ENCODE peak calls at places on chromosomes 11 and 22, in seven cellular contexts. M is A549, H is K562, L is HepG2, O is H1, E is SK-N-SH, T is GM12878. Z is an unnamed sample.

GRCh38 chr22:22881116-22882032 is 6.2 kb upstream of the IGLL5 start:
- DNase-seq in E (peak), H (peak), L (no peak), O (no peak), M (no peak), T (no peak), Z (no peak)

GRCh38 chr11:44971185-44971584 is 20.5 kb upstream of the TP53I11 start:
- DNase-seq in L (no peak), T (no peak), E (no peak), O (no peak), M (no peak), H (peak), Z (no peak)

GRCh38 chr11:27926981-27927481 is 180.9 kb downstream of the KIF18A start:
- DNase-seq in M (no peak), L (no peak), O (no peak), T (no peak), E (no peak), H (no peak), Z (peak)

GRCh38 chr11:45390407-45390806 is 104.3 kb upstream of the SYT13 start:
- DNase-seq in H (no peak), L (peak), T (no peak), O (no peak), E (no peak), M (no peak), Z (no peak)

GRCh38 chr22:42608481-42609361 is 6.0 kb downstream of the POLDIP3 start:
- DNase-seq in H (no peak), E (no peak), L (no peak), O (no peak), T (no peak), M (no peak), Z (peak)

GRCh38 chr11:10076458-10077141 is 217.4 kb downstream of the SBF2 start:
- DNase-seq in L (peak), E (no peak), H (peak), T (no peak), O (peak), M (peak), Z (peak)

GRCh38 chr11:117970400-117971024 is 15.7 kb upstream of the IL10RA start:
- DNase-seq in T (no peak), L (no peak), O (no peak), H (no peak), E (no peak), M (no peak), Z (no peak)

GRCh38 chr22:30320021-30320556 is 6.7 kb downstream of the TBC1D10A start:
- DNase-seq in H (no peak), O (no peak), M (no peak), E (no peak), T (no peak), L (no peak), Z (no peak)

GRCh38 chr11:118417801-118418200 is 16.4 kb downstream of the ATP5MG start:
- DNase-seq in H (no peak), T (no peak), E (no peak), L (no peak), M (no peak), O (no peak), Z (no peak)

GRCh38 chr11:88259431-88259830 is 78.1 kb downstream of the CTSC start:
- DNase-seq in H (no peak), O (no peak), E (no peak), T (no peak), L (no peak), M (no peak), Z (no peak)

GRCh38 chr11:76803811-76804600 is 20.9 kb downstream of the TSKU start:
- DNase-seq in E (no peak), H (no peak), M (peak), L (no peak), T (no peak), O (no peak), Z (peak)

GRCh38 chr11:26910192-26910591 is 83.7 kb upstream of the FIBIN start:
- DNase-seq in O (no peak), M (no peak), T (no peak), E (no peak), L (no peak), H (no peak), Z (no peak)

GRCh38 chr22:50247748-50248147 is 2.9 kb upstream of the TUBGCP6 start:
- DNase-seq in L (no peak), E (peak), T (no peak), M (no peak), H (no peak), O (no peak), Z (peak)

GRCh38 chr22:39994566-39995345 is at the start of gene FAM83F:
- DNase-seq in T (no peak), O (no peak), L (no peak), H (peak), M (no peak), E (no peak), Z (no peak)

GRCh38 chr11:134120143-134120850 is 51.4 kb downstream of the JAM3 start:
- DNase-seq in H (no peak), L (no peak), O (no peak), T (no peak), M (no peak), E (no peak), Z (peak)

GRCh38 chr11:27471588-27472397 is 797 bp downstream of the LGR4 start:
- DNase-seq in M (no peak), L (no peak), E (peak), H (peak), T (no peak), O (no peak), Z (no peak)

GRCh38 chr11:119551726-119552510 is 128.9 kb upstream of the THY1 start:
- DNase-seq in M (no peak), H (no peak), T (no peak), E (no peak), L (no peak), O (no peak), Z (no peak)

GRCh38 chr22:20239063-20239950 is 28.8 kb downstream of the RTN4R start:
- DNase-seq in M (no peak), H (peak), E (no peak), T (no peak), O (no peak), L (no peak), Z (peak)

GRCh38 chr11:2927851-2928604 is 1.2 kb downstream of the PHLDA2 start:
- DNase-seq in M (peak), E (peak), L (no peak), H (peak), O (no peak), T (no peak), Z (peak)

GRCh38 chr22:26811717-26811992 is 154.3 kb downstream of the MIAT start:
- DNase-seq in T (no peak), M (no peak), H (no peak), O (no peak), E (no peak), L (no peak), Z (no peak)

GRCh38 chr11:44758996-44759395 is 32.2 kb downstream of the TSPAN18 start:
- DNase-seq in L (no peak), O (no peak), E (no peak), H (no peak), M (no peak), T (no peak), Z (no peak)

GRCh38 chr11:104163100-104164027 is 583 bp downstream of the PDGFD start:
- DNase-seq in T (no peak), E (peak), M (peak), O (no peak), H (no peak), L (no peak), Z (peak)

GRCh38 chr11:13939952-13940610 is 22.4 kb upstream of the SPON1 start:
- DNase-seq in E (no peak), L (no peak), O (no peak), M (peak), T (no peak), H (no peak), Z (no peak)

GRCh38 chr11:34252015-34252414 is 105.8 kb downstream of the ABTB2 start:
- DNase-seq in O (no peak), E (no peak), T (no peak), L (no peak), M (no peak), H (no peak), Z (no peak)
- TF ChIP-seq RFX5 in O (no peak), E (no peak), T (no peak), L (no peak), M (no peak), H (no peak), Z (no peak)

GRCh38 chr22:38504731-38505594 is 1.1 kb downstream of the DDX17 start:
- DNase-seq in M (no peak), O (no peak), E (peak), L (peak), H (no peak), T (no peak), Z (peak)
- TF ChIP-seq RFX5 in M (no peak), O (no peak), E (no peak), L (no peak), H (no peak), T (no peak), Z (no peak)

GRCh38 chr22:38705235-38706100 is at the start of gene GTPBP1:
- DNase-seq in T (peak), H (peak), M (peak), O (peak), E (peak), L (peak), Z (peak)

GRCh38 chr22:38706101-38706884 is 549 bp downstream of the GTPBP1 start:
- DNase-seq in M (no peak), E (peak), O (no peak), L (no peak), H (peak), T (no peak), Z (peak)

GRCh38 chr22:38707984-38708383 is 2.2 kb downstream of the GTPBP1 start:
- DNase-seq in L (no peak), E (no peak), H (no peak), T (no peak), O (no peak), M (no peak), Z (no peak)

GRCh38 chr22:38706885-38707180 is 1.1 kb downstream of the GTPBP1 start:
- DNase-seq in E (no peak), O (no peak), T (no peak), L (no peak), M (no peak), H (no peak), Z (no peak)

DNA sequence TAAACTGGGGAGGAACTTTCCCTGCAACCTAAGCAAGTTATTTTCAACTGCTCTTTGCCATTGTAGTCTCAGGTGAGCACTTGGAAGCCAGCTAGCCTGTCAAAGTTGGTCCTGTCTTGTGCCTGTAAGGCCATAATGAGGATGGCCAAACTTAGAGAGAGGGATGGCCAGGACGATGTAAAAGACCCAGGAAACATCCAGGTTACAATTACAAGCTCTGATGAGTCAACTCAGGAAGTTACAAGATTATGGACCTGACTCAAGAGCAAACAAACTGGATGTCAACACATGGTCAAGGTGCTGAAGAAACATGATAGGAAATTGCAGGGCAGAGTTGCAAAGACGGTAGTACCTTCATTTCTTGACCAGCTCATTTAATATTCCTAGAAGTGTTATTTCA is 1.6 kb downstream of the GTPBP1 start:
- DNase-seq in O (no peak), L (peak), T (no peak), M (peak), H (no peak), E (no peak), Z (peak)
- TF ChIP-seq RFX5 in O (no peak), L (no peak), T (no peak), M (no peak), H (no peak), E (no peak), Z (no peak)

DNA sequence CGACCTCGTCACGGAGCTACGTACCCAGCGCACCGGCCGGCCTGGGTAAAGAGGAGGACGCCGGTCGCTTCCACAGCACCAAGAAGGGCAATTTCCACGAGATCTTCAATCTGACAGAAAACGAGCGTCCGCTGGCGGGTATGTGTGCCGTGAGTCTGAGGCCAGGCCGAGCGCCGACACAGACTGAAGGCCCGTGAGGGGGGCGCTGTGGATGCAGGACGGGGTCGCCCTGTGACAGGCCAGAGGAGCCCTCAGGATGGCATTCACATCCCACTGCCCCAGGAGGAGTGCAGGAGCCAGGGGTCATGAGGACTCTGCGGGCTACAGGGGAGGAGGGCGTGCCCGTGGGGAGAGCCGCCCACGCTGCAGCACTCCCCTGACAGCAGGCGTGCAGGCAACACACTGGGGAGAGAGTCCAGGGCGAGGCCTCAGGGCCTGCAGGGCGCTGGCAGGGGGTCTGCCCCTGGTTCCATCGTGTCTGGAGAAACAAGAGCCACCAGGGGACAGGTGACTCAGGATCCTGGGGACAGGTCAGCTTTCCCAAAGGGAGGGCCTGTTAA is 53.6 kb downstream of the GRAMD4 start:
- DNase-seq in L (no peak), O (no peak), M (no peak), H (no peak), T (no peak), E (no peak), Z (no peak)
- TF ChIP-seq RFX5 in L (no peak), O (no peak), M (no peak), H (no peak), T (no peak), E (no peak), Z (no peak)

DNA sequence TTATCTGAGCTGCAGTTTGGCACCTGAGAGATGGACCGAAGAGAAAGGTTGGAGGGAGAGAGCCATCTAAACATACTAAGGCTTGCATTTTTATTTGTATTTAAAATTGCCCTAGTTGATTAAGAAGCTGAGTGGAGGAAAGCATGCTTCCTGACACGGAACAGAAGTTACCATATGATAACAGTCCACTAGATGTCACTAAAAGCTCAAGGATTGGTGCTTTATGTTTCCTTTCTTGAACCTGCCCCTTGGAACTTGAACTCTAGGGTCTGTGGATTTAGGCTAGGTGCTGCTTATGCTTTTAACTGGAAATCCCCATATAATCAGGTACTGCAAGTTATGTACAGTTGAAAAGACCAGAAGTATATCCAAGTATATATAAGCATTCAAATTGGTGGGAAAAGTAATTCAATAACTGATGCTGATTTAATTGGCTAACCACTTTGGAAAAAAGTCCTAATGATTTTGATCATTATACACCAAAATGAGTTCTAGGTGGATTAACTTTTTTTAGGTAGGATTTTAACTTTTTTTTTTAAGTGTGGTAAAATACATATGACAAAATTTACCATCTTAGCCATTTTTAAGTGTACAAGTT is 9.5 kb downstream of the RBMXL2 start:
- DNase-seq in M (peak), H (peak), L (peak), E (peak), T (peak), O (no peak), Z (peak)
- TF ChIP-seq RFX5 in M (no peak), H (no peak), L (no peak), E (no peak), T (no peak), O (no peak), Z (no peak)

GRCh38 chr11:73271936-73272679 is at the start of gene P2RY6:
- DNase-seq in T (no peak), M (peak), E (peak), O (no peak), L (peak), H (peak), Z (peak)
- TF ChIP-seq RFX5 in T (no peak), M (no peak), E (no peak), O (no peak), L (no peak), H (no peak), Z (no peak)

DNA sequence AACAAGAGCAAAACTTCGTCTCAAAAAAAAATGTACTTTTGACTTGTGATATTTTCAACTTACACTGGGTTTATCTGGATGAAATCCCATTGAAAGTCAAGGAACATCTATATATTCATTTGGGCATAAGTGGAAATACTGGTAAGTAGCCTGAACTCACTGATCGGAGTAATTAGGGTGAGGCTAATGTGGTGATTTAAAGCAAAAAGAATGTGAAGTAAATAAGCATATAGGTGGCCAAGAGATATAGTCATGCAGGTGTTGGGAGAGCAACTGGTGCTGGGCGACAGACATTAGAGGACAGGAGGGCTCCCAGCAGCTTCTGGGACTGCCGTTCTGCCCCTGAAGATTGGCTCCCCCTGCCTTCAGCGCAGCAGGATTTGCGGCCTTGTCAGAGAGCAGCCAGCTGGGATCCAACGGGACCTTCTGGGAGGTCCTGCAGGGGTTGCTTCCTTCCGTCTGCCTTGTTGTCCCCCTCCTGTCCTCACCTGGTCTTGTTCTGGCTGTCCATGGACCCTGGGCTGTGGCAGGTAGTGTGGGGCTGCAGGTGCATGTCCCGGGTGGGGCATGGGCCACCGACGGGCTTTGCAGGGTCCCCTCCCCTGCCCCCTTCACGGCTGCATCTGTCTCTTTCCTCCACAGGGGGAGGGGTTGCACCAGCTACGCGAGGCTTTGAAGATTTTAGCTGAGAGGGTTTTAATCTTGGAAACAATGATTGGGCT is 14.1 kb downstream of the RHBDD3 start:
- DNase-seq in E (peak), T (no peak), O (no peak), L (no peak), H (no peak), M (no peak), Z (no peak)
- TF ChIP-seq RFX5 in E (no peak), T (no peak), O (no peak), L (no peak), H (no peak), M (no peak), Z (no peak)

DNA sequence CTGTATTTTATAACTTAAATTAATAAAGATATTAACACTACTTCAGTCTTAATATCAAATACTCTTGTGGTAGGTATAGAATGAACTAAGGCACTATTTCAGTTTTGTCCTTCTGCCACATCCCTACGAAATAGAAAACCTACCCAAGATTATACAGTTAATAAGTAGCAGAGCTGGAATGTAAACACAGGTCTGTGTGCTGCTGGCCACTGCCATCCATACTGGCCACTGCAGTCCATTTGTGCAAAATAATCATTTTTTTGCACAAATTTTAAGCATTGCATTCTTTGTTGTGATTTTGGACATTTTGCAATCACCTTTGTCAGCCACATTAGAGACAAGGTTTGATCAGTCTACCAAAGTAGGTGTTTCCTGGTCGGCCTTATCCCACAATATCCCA is 91.9 kb downstream of the ME3 start:
- DNase-seq in O (no peak), L (no peak), T (no peak), E (no peak), M (no peak), H (no peak), Z (no peak)
- TF ChIP-seq RFX5 in O (no peak), L (no peak), T (no peak), E (no peak), M (no peak), H (no peak), Z (no peak)

GRCh38 chr11:113373981-113374560 is 13.5 kb upstream of the ANKK1 start:
- DNase-seq in T (no peak), L (no peak), H (no peak), E (no peak), O (no peak), M (no peak), Z (no peak)

GRCh38 chr11:113373306-113373705 is 14.3 kb upstream of the ANKK1 start:
- DNase-seq in L (no peak), E (no peak), M (no peak), O (no peak), H (no peak), T (no peak), Z (peak)

GRCh38 chr11:113369411-113369810 is 18.2 kb upstream of the ANKK1 start:
- DNase-seq in O (no peak), T (no peak), H (no peak), L (no peak), M (no peak), E (no peak), Z (no peak)

GRCh38 chr11:113372317-113372716 is 15.3 kb upstream of the ANKK1 start:
- DNase-seq in T (no peak), O (no peak), H (no peak), L (no peak), E (no peak), M (no peak), Z (peak)

DNA sequence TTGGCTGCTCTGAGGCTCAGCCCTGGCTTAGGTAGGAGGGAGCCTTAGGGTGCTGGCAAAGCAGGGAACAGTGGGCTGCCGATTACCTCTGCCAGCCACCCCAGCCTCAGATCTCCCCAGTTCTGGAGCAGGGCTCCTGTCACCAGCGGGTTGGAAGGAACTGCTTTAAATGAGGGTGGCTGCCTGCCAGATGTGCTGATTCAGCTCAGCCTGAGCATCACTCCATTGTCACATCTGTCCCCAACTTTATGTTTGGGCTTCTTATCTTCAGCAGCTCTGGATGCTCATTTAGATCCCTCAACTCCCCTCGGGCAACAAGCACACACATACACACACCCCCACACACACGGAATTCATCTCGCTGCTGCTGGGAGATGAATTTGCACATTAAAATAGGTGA is 16.9 kb upstream of the ANKK1 start:
- DNase-seq in T (no peak), M (no peak), E (peak), L (no peak), H (no peak), O (no peak), Z (no peak)
- TF ChIP-seq RFX5 in T (no peak), M (no peak), E (no peak), L (no peak), H (no peak), O (no peak), Z (no peak)

DNA sequence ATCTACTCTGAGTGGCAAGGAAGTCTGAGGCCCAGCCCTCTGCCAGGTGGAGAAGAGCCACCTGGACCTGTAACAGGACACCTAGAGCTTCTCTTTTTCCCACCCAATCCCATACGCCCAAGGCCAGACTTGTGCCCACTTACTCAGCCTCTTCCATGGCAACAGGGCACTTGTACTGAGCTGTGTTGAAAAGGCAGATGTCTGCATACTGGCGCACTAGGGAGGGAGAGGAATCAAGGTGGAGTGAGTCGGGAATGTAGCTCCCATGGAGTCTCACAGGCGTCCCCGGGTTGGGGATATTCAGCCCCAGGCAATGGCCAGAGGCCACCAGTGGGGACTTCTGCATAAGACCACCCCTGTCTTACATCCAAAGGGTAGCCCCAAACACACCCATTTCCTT is 36.1 kb downstream of the TPBGL start:
- DNase-seq in L (no peak), M (no peak), T (no peak), O (no peak), E (no peak), H (no peak), Z (no peak)
- TF ChIP-seq RFX5 in L (no peak), M (no peak), T (no peak), O (no peak), E (no peak), H (no peak), Z (no peak)